ENCODE peak calls at places on chromosomes 6 and 20, in nine cellular contexts. V, X, L, E, K, G, Y, W and M are unnamed samples.

GRCh38 chr20:63360850-63361497 is at the start of gene CHRNA4:
- DNase-seq in V (no peak), X (no peak), L (no peak), E (no peak), K (no peak), G (no peak), Y (no peak), W (no peak), M (no peak)

GRCh38 chr6:2498224-2498623 is 252.5 kb downstream of the MYLK4 start:
- DNase-seq in V (no peak), X (no peak), L (no peak), E (peak), K (peak), G (no peak), Y (no peak), W (no peak), M (no peak)

GRCh38 chr6:52286798-52287432 is 2.4 kb upstream of the MCM3 start:
- DNase-seq in V (no peak), X (no peak), L (peak), E (peak), K (peak), G (peak), Y (peak), W (peak), M (peak)

GRCh38 chr20:62624719-62625455 is 17.4 kb upstream of the SLCO4A1 start:
- DNase-seq in V (no peak), X (no peak), L (no peak), E (no peak), K (no peak), G (no peak), Y (no peak), W (no peak), M (no peak)

GRCh38 chr6:56040875-56041274 is 165.5 kb upstream of the BMP5 start:
- DNase-seq in V (no peak), X (no peak), L (no peak), E (no peak), K (peak), G (no peak), Y (no peak), W (peak), M (no peak)

GRCh38 chr6:81589465-81590313 is 162.8 kb downstream of the TENT5A start:
- DNase-seq in V (no peak), X (no peak), L (no peak), E (no peak), K (peak), G (no peak), Y (no peak), W (no peak), M (no peak)

GRCh38 chr6:18536693-18537092 is 149.5 kb downstream of the RNF144B start:
- DNase-seq in V (no peak), X (no peak), L (no peak), E (no peak), K (no peak), G (no peak), Y (no peak), W (no peak), M (no peak)

GRCh38 chr6:52598123-52598823 is 21.4 kb upstream of the TRAM2 start:
- DNase-seq in V (peak), X (no peak), L (peak), E (peak), K (peak), G (peak), Y (no peak), W (peak), M (peak)

GRCh38 chr6:1738682-1739081 is 129.0 kb downstream of the FOXC1 start:
- DNase-seq in V (no peak), X (no peak), L (no peak), E (no peak), K (peak), G (no peak), Y (no peak), W (no peak), M (no peak)

GRCh38 chr20:48630342-48631075 is 197.3 kb downstream of the PREX1 start:
- DNase-seq in V (no peak), X (no peak), L (no peak), E (no peak), K (no peak), G (no peak), Y (no peak), W (no peak), M (no peak)

GRCh38 chr6:125174626-125175025 is 21.1 kb downstream of the TPD52L1 start:
- DNase-seq in V (no peak), X (no peak), L (no peak), E (no peak), K (no peak), G (no peak), Y (no peak), W (no peak), M (no peak)

GRCh38 chr20:25247666-25248500 is at the start of gene PYGB:
- DNase-seq in V (peak), X (no peak), L (peak), E (peak), K (peak), G (peak), Y (peak), W (peak), M (peak)

GRCh38 chr6:75272145-75272840 is 12.3 kb downstream of the TMEM30A start:
- DNase-seq in V (no peak), X (no peak), L (no peak), E (peak), K (peak), G (no peak), Y (no peak), W (no peak), M (no peak)

GRCh38 chr6:165689699-165690098 is 26.7 kb upstream of the PDE10A start:
- DNase-seq in V (no peak), X (no peak), L (no peak), E (no peak), K (peak), G (no peak), Y (no peak), W (peak), M (no peak)

GRCh38 chr6:88952065-88952704 is 11.2 kb downstream of the RNGTT start:
- DNase-seq in V (no peak), X (no peak), L (no peak), E (peak), K (peak), G (no peak), Y (no peak), W (peak), M (no peak)

GRCh38 chr6:40894962-40895799 is 143.8 kb downstream of the UNC5CL start:
- DNase-seq in V (no peak), X (no peak), L (peak), E (peak), K (peak), G (peak), Y (peak), W (peak), M (peak)

GRCh38 chr6:79946242-79946641 is 1.1 kb downstream of the ELOVL4 start:
- DNase-seq in V (no peak), X (no peak), L (no peak), E (peak), K (peak), G (no peak), Y (no peak), W (peak), M (no peak)
- TF ChIP-seq CTCF in V (no peak), X (no peak), L (no peak), E (peak), K (peak), G (no peak), Y (no peak), W (peak), M (no peak)

DNA sequence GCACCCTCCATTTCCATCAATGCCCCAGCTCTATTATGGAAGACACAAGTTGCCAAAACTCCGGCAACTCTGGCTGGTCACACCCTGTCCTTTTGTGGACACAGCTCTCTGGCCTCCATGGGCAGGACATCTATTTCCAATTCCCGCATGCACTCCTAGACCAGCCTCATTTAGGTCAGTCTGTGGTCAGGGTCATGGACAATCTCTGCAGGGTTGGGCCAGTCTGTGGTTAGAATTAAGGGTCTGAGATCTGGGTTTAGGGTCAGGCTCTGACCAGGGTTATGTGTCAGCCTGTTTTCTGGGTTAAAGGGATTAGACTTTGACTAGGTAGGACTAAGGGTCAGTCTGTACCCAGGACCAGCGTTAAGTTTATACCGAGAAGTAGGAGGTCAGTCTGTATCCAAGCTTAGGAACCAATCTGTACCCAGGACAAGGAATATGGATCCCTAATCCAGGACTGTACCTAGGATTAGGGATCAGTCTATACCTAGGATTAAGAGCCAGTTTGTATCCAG is 82.4 kb downstream of the VEGFA start:
- DNase-seq in V (no peak), X (no peak), L (no peak), E (no peak), K (no peak), G (no peak), Y (no peak), W (no peak), M (no peak)
- H3K27ac ChIP-seq in V (no peak), X (no peak), L (no peak), E (no peak), K (no peak), G (no peak), Y (peak), W (no peak), M (no peak)

GRCh38 chr6:5394280-5394679 is 133.0 kb downstream of the FARS2 start:
- DNase-seq in V (no peak), X (no peak), L (no peak), E (no peak), K (no peak), G (no peak), Y (no peak), W (no peak), M (no peak)

GRCh38 chr6:5399391-5399790 is 138.1 kb downstream of the FARS2 start:
- DNase-seq in V (no peak), X (no peak), L (no peak), E (no peak), K (no peak), G (no peak), Y (no peak), W (no peak), M (no peak)

GRCh38 chr6:5395719-5396118 is 134.4 kb downstream of the FARS2 start:
- DNase-seq in V (no peak), X (no peak), L (no peak), E (no peak), K (no peak), G (no peak), Y (no peak), W (no peak), M (no peak)

GRCh38 chr6:5401845-5402738 is 140.8 kb downstream of the FARS2 start:
- DNase-seq in V (no peak), X (no peak), L (no peak), E (peak), K (peak), G (no peak), Y (no peak), W (peak), M (no peak)

GRCh38 chr6:5398530-5398929 is 137.2 kb downstream of the FARS2 start:
- DNase-seq in V (no peak), X (no peak), L (no peak), E (peak), K (peak), G (no peak), Y (no peak), W (peak), M (no peak)
- TF ChIP-seq CTCF in V (no peak), X (peak), L (no peak), E (peak), K (peak), G (peak), Y (peak), W (peak), M (peak)

DNA sequence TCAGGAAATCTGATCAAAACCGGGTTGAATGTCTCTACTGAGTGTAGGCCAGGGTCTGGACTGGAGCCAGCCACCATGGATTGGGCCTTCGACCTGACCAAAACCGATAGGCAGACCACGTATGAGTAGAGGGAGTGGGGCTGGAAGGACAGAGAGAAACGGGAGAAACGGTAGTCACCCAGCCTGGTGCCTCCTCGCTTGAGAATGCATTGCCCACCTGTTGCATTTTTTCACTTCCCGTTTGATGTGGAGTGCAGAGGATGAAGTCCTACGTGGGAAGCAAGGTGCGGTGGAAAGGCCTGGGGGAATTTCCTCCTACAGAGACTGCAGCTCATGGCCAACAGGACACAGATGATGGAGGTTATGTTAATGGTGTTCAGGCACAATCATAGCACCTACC is 53.9 kb upstream of the ECI2 start:
- DNase-seq in V (no peak), X (no peak), L (peak), E (no peak), K (no peak), G (no peak), Y (no peak), W (no peak), M (no peak)
- H3K27ac ChIP-seq in V (no peak), X (no peak), L (no peak), E (no peak), K (no peak), G (no peak), Y (no peak), W (no peak), M (no peak)

GRCh38 chr20:29790510-29790909 is 1467.0 kb upstream of the DEFB115 start:
- DNase-seq in V (no peak), X (no peak), L (no peak), E (no peak), K (no peak), G (no peak), Y (no peak), W (no peak), M (no peak)
- TF ChIP-seq CTCF in V (no peak), X (no peak), L (no peak), E (no peak), K (no peak), G (no peak), Y (no peak), W (no peak), M (no peak)

GRCh38 chr20:33408313-33408712 is 7.0 kb upstream of the CDK5RAP1 start:
- DNase-seq in V (no peak), X (no peak), L (no peak), E (no peak), K (no peak), G (no peak), Y (no peak), W (no peak), M (no peak)
- H3K27ac ChIP-seq in V (no peak), X (no peak), L (no peak), E (no peak), K (peak), G (no peak), Y (no peak), W (no peak), M (no peak)

GRCh38 chr20:7959484-7959883 is 19.2 kb upstream of the HAO1 start:
- DNase-seq in V (no peak), X (no peak), L (no peak), E (no peak), K (no peak), G (no peak), Y (no peak), W (no peak), M (no peak)
- TF ChIP-seq CTCF in V (no peak), X (no peak), L (no peak), E (no peak), K (no peak), G (no peak), Y (no peak), W (no peak), M (no peak)

GRCh38 chr6:101650402-101651100 is 257.0 kb downstream of the GRIK2 start:
- DNase-seq in V (no peak), X (no peak), L (no peak), E (no peak), K (no peak), G (no peak), Y (no peak), W (no peak), M (no peak)

GRCh38 chr6:101640131-101640530 is 246.6 kb downstream of the GRIK2 start:
- DNase-seq in V (no peak), X (no peak), L (no peak), E (no peak), K (peak), G (no peak), Y (no peak), W (no peak), M (no peak)

DNA sequence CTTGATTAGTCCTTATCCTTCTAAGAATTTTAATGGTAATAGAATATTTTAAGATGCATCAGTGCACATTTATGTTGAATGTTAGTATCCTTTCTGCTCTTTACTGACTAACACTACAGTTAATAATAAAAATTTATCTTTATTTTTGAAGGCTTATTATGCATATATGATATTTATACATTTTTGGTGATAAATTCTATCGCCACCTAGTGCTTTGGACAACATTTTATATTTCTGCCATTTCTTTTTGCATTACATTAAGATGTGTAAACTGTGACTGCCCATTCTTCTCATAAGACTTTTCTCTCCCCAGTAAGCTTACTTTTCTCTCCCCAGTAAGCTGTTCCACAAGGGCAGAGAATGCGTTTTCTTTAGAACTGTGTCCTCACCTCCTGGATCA is 252.3 kb downstream of the GRIK2 start:
- DNase-seq in V (no peak), X (no peak), L (no peak), E (no peak), K (no peak), G (no peak), Y (no peak), W (no peak), M (no peak)
- H3K27ac ChIP-seq in V (no peak), X (no peak), L (no peak), E (no peak), K (no peak), G (no peak), Y (no peak), W (no peak), M (no peak)

GRCh38 chr6:25414755-25415154 is 135.6 kb downstream of the CARMIL1 start:
- DNase-seq in V (no peak), X (no peak), L (no peak), E (no peak), K (no peak), G (no peak), Y (no peak), W (no peak), M (no peak)

GRCh38 chr6:25411316-25411961 is 132.3 kb downstream of the CARMIL1 start:
- DNase-seq in V (no peak), X (no peak), L (no peak), E (no peak), K (no peak), G (no peak), Y (no peak), W (no peak), M (no peak)

GRCh38 chr6:25413506-25413905 is 134.3 kb downstream of the CARMIL1 start:
- DNase-seq in V (no peak), X (no peak), L (no peak), E (no peak), K (peak), G (no peak), Y (no peak), W (no peak), M (no peak)

GRCh38 chr6:25414168-25414567 is 135.0 kb downstream of the CARMIL1 start:
- DNase-seq in V (no peak), X (no peak), L (no peak), E (no peak), K (no peak), G (no peak), Y (no peak), W (no peak), M (no peak)

GRCh38 chr6:25410102-25410501 is 130.9 kb downstream of the CARMIL1 start:
- DNase-seq in V (no peak), X (no peak), L (no peak), E (no peak), K (no peak), G (no peak), Y (no peak), W (no peak), M (no peak)
- TF ChIP-seq CTCF in V (no peak), X (no peak), L (no peak), E (no peak), K (no peak), G (no peak), Y (no peak), W (no peak), M (no peak)